ENCODE peak calls at places on chromosomes 1 and 21, in eight cellular contexts. S is ACHN, H is Karpas-422, N is AG10803, O is iris pigment epithelial cell, I is GM12865, Q is heart right ventricle, G is vagina. L is an unnamed sample.

GRCh38 chr1:174875306-174875705 is 124.4 kb upstream of the CACYBP start:
- DNase-seq in S (no peak), H (no peak), N (no peak), O (no peak), I (peak), Q (no peak), G (no peak), L (peak)

GRCh38 chr1:177511036-177511435 is 340.3 kb downstream of the BRINP2 start:
- DNase-seq in S (no peak), H (no peak), N (no peak), O (peak), I (no peak), Q (no peak), G (no peak), L (no peak)

GRCh38 chr21:38538353-38538752 is 40.1 kb upstream of the ERG start:
- DNase-seq in S (no peak), H (no peak), N (no peak), O (no peak), I (no peak), Q (no peak), G (no peak), L (no peak)

GRCh38 chr1:213122514-213122929 is 71.5 kb downstream of the RPS6KC1 start:
- DNase-seq in S (peak), H (peak), N (peak), O (peak), I (peak), Q (no peak), G (no peak), L (peak)

GRCh38 chr1:93846929-93847810 is 31.8 kb downstream of the DNTTIP2 start:
- DNase-seq in S (peak), H (peak), N (peak), O (peak), I (peak), Q (peak), G (peak), L (peak)

GRCh38 chr1:156140879-156141707 is 12.3 kb upstream of the SEMA4A start:
- DNase-seq in S (no peak), H (peak), N (peak), O (no peak), I (no peak), Q (no peak), G (no peak), L (peak)

GRCh38 chr1:196690582-196690981 is 38.7 kb downstream of the CFH start:
- DNase-seq in S (no peak), H (no peak), N (no peak), O (no peak), I (no peak), Q (no peak), G (no peak), L (no peak)

GRCh38 chr1:29695809-29696208 is 459.5 kb downstream of the PTPRU start:
- DNase-seq in S (no peak), H (peak), N (no peak), O (no peak), I (no peak), Q (no peak), G (no peak), L (no peak)

GRCh38 chr1:191022856-191023255 is 545.2 kb upstream of the BRINP3 start:
- DNase-seq in S (no peak), H (no peak), N (no peak), O (peak), I (no peak), Q (no peak), G (no peak), L (no peak)

GRCh38 chr1:37930246-37931142 is 16.4 kb downstream of the INPP5B start:
- DNase-seq in S (no peak), H (peak), N (peak), O (peak), I (peak), Q (peak), G (no peak), L (peak)

GRCh38 chr21:32734214-32734613 is 6.4 kb upstream of the SYNJ1 start:
- DNase-seq in S (no peak), H (no peak), N (no peak), O (no peak), I (no peak), Q (no peak), G (no peak), L (no peak)

GRCh38 chr21:35252831-35253230 is 203.7 kb upstream of the RUNX1 start:
- DNase-seq in S (no peak), H (peak), N (peak), O (peak), I (peak), Q (no peak), G (no peak), L (no peak)

GRCh38 chr1:92356956-92357355 is 58.1 kb downstream of the RPAP2 start:
- DNase-seq in S (no peak), H (no peak), N (peak), O (peak), I (no peak), Q (no peak), G (no peak), L (no peak)

GRCh38 chr1:15118579-15118978 is 35.0 kb upstream of the TMEM51 start:
- DNase-seq in S (no peak), H (no peak), N (no peak), O (no peak), I (no peak), Q (no peak), G (no peak), L (no peak)

GRCh38 chr1:204660509-204660908 is 25.0 kb downstream of the LRRN2 start:
- DNase-seq in S (no peak), H (no peak), N (peak), O (no peak), I (peak), Q (no peak), G (no peak), L (no peak)

GRCh38 chr1:214566158-214567104 is 15.0 kb upstream of the PTPN14 start:
- DNase-seq in S (peak), H (no peak), N (peak), O (peak), I (no peak), Q (no peak), G (no peak), L (no peak)

GRCh38 chr1:65147424-65148177 is 402 bp upstream of the AK4 start:
- DNase-seq in S (peak), H (no peak), N (no peak), O (peak), I (peak), Q (peak), G (no peak), L (peak)

GRCh38 chr1:216045400-216045799 is 377.8 kb downstream of the USH2A start:
- DNase-seq in S (peak), H (no peak), N (peak), O (peak), I (no peak), Q (no peak), G (no peak), L (no peak)

GRCh38 chr1:206633708-206634121 is 1.6 kb upstream of the DYRK3 start:
- DNase-seq in S (peak), H (no peak), N (peak), O (peak), I (no peak), Q (no peak), G (peak), L (no peak)

GRCh38 chr1:167899253-167899681 is 14.7 kb downstream of the ADCY10 start:
- DNase-seq in S (no peak), H (no peak), N (peak), O (peak), I (peak), Q (peak), G (no peak), L (no peak)

GRCh38 chr1:235601087-235601486 is 48.5 kb downstream of the GNG4 start:
- DNase-seq in S (peak), H (peak), N (no peak), O (no peak), I (no peak), Q (no peak), G (no peak), L (peak)

GRCh38 chr1:25710583-25711347 is 89.2 kb upstream of the SELENON start:
- DNase-seq in S (no peak), H (no peak), N (no peak), O (peak), I (no peak), Q (no peak), G (no peak), L (no peak)

GRCh38 chr1:243950166-243950565 is 100.1 kb upstream of the AKT3 start:
- DNase-seq in S (peak), H (no peak), N (peak), O (peak), I (no peak), Q (no peak), G (no peak), L (no peak)

GRCh38 chr21:35390013-35390776 is 341.1 kb upstream of the RUNX1 start:
- DNase-seq in S (peak), H (no peak), N (peak), O (peak), I (peak), Q (no peak), G (no peak), L (peak)

GRCh38 chr1:5287178-5288155 is 633.1 kb downstream of the AJAP1 start:
- DNase-seq in S (no peak), H (no peak), N (no peak), O (no peak), I (no peak), Q (no peak), G (no peak), L (no peak)

GRCh38 chr1:38700077-38700470 is 159.5 kb downstream of the RRAGC start:
- DNase-seq in S (no peak), H (no peak), N (no peak), O (no peak), I (no peak), Q (no peak), G (peak), L (no peak)